ENCODE peak calls at places on chromosomes 3 and 15, in five cellular contexts. X is neural progenitor cell, L is esophagus muscularis mucosa, O is neuronal stem cell, R is aorta. C is an unnamed sample.

GRCh38 chr3:37994639-37994972 is 4.0 kb downstream of the VILL start:
- DNase-seq in X (no peak), L (no peak), O (no peak), R (no peak), C (peak; percentile 6)

GRCh38 chr3:122066331-122067213 is 11.4 kb downstream of the CD86 start:
- DNase-seq in X (no peak), L (no peak), O (no peak), R (no peak), C (no peak)

GRCh38 chr15:79930509-79930908 is 33.7 kb upstream of the MTHFS start:
- DNase-seq in X (no peak), L (no peak), O (no peak), R (no peak), C (no peak)

GRCh38 chr3:123634149-123635051 is 49.5 kb upstream of the HACD2 start:
- DNase-seq in X (no peak), L (no peak), O (no peak), R (no peak), C (no peak)

GRCh38 chr3:6467186-6467585 is 393.7 kb upstream of the GRM7 start:
- DNase-seq in X (no peak), L (no peak), O (no peak), R (no peak), C (no peak)

GRCh38 chr3:134445631-134446030 is 40.2 kb downstream of the ANAPC13 start:
- DNase-seq in X (no peak), L (no peak), O (no peak), R (no peak), C (no peak)

GRCh38 chr15:67110958-67111864 is 45.8 kb downstream of the SMAD3 start:
- DNase-seq in X (no peak), L (no peak), O (no peak), R (peak; percentile 24), C (no peak)

GRCh38 chr3:155618575-155618974 is 126.3 kb downstream of the PLCH1 start:
- DNase-seq in X (no peak), L (no peak), O (no peak), R (no peak), C (no peak)

GRCh38 chr3:154121236-154122095 is at the start of gene ARHGEF26:
- DNase-seq in X (peak; percentile 92), L (peak; percentile 94), O (peak; percentile 88), R (peak; percentile 97), C (peak; percentile 66)

GRCh38 chr3:193782280-193782654 is 189.3 kb downstream of the OPA1 start:
- DNase-seq in X (peak; percentile 53), L (no peak), O (no peak), R (no peak), C (no peak)

GRCh38 chr3:197960694-197961581 is 921 bp downstream of the LMLN start:
- DNase-seq in X (no peak), L (peak; percentile 92), O (no peak), R (no peak), C (peak; percentile 68)

GRCh38 chr3:24704496-24704895 is 209.8 kb upstream of the THRB start:
- DNase-seq in X (no peak), L (no peak), O (no peak), R (no peak), C (no peak)

GRCh38 chr3:191431160-191431822 is 29.7 kb upstream of the PYDC2 start:
- DNase-seq in X (no peak), L (no peak), O (no peak), R (no peak), C (no peak)

GRCh38 chr15:59473226-59473625 is 35.2 kb downstream of the FAM81A start:
- DNase-seq in X (no peak), L (no peak), O (no peak), R (no peak), C (no peak)

GRCh38 chr15:70833897-70834765 is 19.8 kb downstream of the LARP6 start:
- DNase-seq in X (no peak), L (peak; percentile 91), O (no peak), R (no peak), C (no peak)

GRCh38 chr15:40238927-40239591 is at the start of gene PAK6:
- DNase-seq in X (peak; percentile 81), L (no peak), O (peak; percentile 31), R (no peak), C (peak; percentile 88)

GRCh38 chr3:14902719-14903118 is 44.7 kb upstream of the NR2C2 start:
- DNase-seq in X (no peak), L (peak; percentile 93), O (no peak), R (no peak), C (no peak)

GRCh38 chr3:105938826-105939225 is 70.0 kb upstream of the CBLB start:
- DNase-seq in X (no peak), L (no peak), O (no peak), R (no peak), C (no peak)

GRCh38 chr15:68349173-68349572 is 71.6 kb downstream of the FEM1B start:
- DNase-seq in X (no peak), L (no peak), O (no peak), R (no peak), C (no peak)

GRCh38 chr3:1439395-1439794 is 346.6 kb downstream of the CNTN6 start:
- DNase-seq in X (peak; percentile 22), L (no peak), O (no peak), R (no peak), C (no peak)

GRCh38 chr3:30347679-30348216 is 258.7 kb upstream of the TGFBR2 start:
- DNase-seq in X (no peak), L (no peak), O (no peak), R (no peak), C (no peak)

GRCh38 chr3:88150371-88150770 is 612 bp downstream of the C3orf38 start:
- DNase-seq in X (no peak), L (no peak), O (no peak), R (no peak), C (no peak)

GRCh38 chr3:111924283-111924682 is 54.5 kb upstream of the ABHD10 start:
- DNase-seq in X (no peak), L (no peak), O (no peak), R (peak; percentile 82), C (no peak)

GRCh38 chr3:8737823-8738222 is 4.2 kb downstream of the CAV3 start:
- DNase-seq in X (no peak), L (no peak), O (no peak), R (no peak), C (no peak)

GRCh38 chr3:8741581-8742355 is 8.2 kb downstream of the CAV3 start:
- DNase-seq in X (peak; percentile 78), L (no peak), O (peak; percentile 67), R (peak; percentile 64), C (peak; percentile 51)

GRCh38 chr3:8737301-8737700 is 3.7 kb downstream of the CAV3 start:
- DNase-seq in X (no peak), L (no peak), O (no peak), R (no peak), C (no peak)

GRCh38 chr3:8738639-8739038 is 5.0 kb downstream of the CAV3 start:
- DNase-seq in X (no peak), L (no peak), O (no peak), R (no peak), C (no peak)

DNA sequence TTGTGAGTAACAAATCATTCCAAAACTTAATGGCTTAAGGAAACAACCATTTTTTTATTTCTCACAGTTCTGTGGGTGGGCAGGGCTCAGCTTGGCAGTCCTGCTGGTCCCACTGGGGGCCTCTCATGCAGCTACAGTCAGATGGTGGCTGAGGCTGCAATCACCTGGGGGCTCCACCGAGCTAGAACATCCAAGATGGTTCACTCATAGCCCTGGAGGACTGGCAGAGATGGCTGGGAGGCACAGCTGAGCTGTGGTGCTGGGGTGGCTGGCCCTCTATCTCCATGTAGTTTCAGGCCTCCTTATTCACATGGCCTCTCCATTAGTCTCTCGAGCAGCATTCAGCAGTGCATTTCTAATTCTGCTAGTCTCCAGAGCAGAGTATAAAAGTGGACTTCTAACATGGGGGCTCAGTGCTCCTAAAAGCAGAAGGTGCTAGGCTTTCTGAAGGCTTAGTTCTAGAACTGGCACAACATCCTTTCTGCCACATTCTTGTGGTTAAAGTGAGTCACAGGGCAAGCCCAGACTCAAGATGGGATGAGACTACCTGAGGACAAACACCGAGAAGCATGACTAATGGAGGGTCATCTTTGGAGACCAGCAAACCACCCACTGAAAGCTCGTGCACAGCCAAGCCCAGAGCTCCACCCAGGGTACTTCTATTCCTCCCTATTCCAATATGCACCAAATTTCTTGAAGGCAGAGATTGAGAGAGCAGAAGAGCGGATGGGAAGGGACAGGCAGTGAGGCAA is 6.3 kb downstream of the CAV3 start:
- DNase-seq in X (no peak), L (no peak), O (no peak), R (peak; percentile 47), C (no peak)
- H3K27ac ChIP-seq in X (no peak overlapping the region), L (no peak overlapping the region), O (no peak overlapping the region), R (no peak overlapping the region), C (no peak overlapping the region)

GRCh38 chr3:144106970-144107369 is 135.3 kb downstream of the DIPK2A start:
- DNase-seq in X (no peak), L (no peak), O (no peak), R (no peak), C (no peak)

GRCh38 chr3:144112036-144112435 is 140.4 kb downstream of the DIPK2A start:
- DNase-seq in X (no peak), L (no peak), O (no peak), R (no peak), C (no peak)

GRCh38 chr3:144107923-144108322 is 136.3 kb downstream of the DIPK2A start:
- DNase-seq in X (no peak), L (no peak), O (no peak), R (no peak), C (no peak)

GRCh38 chr3:144112437-144112836 is 140.8 kb downstream of the DIPK2A start:
- DNase-seq in X (no peak), L (no peak), O (no peak), R (no peak), C (no peak)

GRCh38 chr3:144109944-144110343 is 138.3 kb downstream of the DIPK2A start:
- DNase-seq in X (no peak), L (no peak), O (no peak), R (no peak), C (no peak)
- H3K27ac ChIP-seq in X (no peak overlapping the region), L (no peak overlapping the region), O (no peak overlapping the region), R (no peak overlapping the region), C (no peak overlapping the region)

DNA sequence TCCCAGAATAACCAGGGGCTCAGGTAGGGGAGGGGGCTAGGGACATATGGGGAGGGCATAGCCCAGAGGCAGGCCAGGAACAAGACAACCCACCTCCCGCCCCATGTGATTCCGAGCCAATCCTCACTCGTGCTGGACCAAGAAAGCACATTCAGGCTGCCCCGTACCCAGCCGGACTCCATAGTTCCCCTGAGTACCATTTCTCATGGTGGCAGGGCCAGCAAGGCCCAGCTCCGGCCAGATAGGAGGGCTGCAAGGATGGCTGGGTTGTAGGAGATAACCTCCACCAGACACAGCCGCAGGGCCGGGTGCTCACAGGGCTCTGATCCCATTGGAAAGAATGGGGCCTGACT is 11.4 kb downstream of the SEMA7A start:
- DNase-seq in X (no peak), L (no peak), O (no peak), R (no peak), C (no peak)
- H3K27ac ChIP-seq in X (no peak overlapping the region), L (peak overlapping the region; percentile 68), O (no peak overlapping the region), R (no peak overlapping the region), C (no peak overlapping the region)

GRCh38 chr15:74405823-74406222 is 27.9 kb downstream of the SEMA7A start:
- DNase-seq in X (no peak), L (no peak), O (no peak), R (no peak), C (peak; percentile 73)

GRCh38 chr15:74403590-74403919 is 30.2 kb downstream of the SEMA7A start:
- DNase-seq in X (no peak), L (no peak), O (no peak), R (no peak), C (no peak)

GRCh38 chr15:74402337-74402839 is 31.4 kb downstream of the SEMA7A start:
- DNase-seq in X (no peak), L (no peak), O (no peak), R (no peak), C (no peak)

GRCh38 chr15:74402873-74403589 is 30.7 kb downstream of the SEMA7A start:
- DNase-seq in X (no peak), L (no peak), O (no peak), R (no peak), C (no peak)

GRCh38 chr15:74403981-74404563 is 29.7 kb downstream of the SEMA7A start:
- DNase-seq in X (no peak), L (no peak), O (no peak), R (no peak), C (no peak)
- H3K27ac ChIP-seq in X (no peak overlapping the region), L (no peak overlapping the region), O (no peak overlapping the region), R (no peak overlapping the region), C (no peak overlapping the region)